ENCODE peak calls at places on chromosomes 4 and X, in five cellular contexts. I, W, G, D and U are unnamed samples.

GRCh38 chr4:89803915-89804314 is 33.0 kb downstream of the SNCA start:
- DNase-seq in I (no peak), W (no peak), G (no peak), D (no peak), U (no peak)

GRCh38 chr4:128782076-128782715 is 27.3 kb upstream of the JADE1 start:
- DNase-seq in I (peak), W (no peak), G (no peak), D (peak), U (no peak)

GRCh38 chr4:140109626-140110213 is 44.3 kb downstream of the MAML3 start:
- DNase-seq in I (no peak), W (no peak), G (no peak), D (no peak), U (no peak)

GRCh38 chr4:80099671-80100070 is 26.6 kb upstream of the ANTXR2 start:
- DNase-seq in I (no peak), W (no peak), G (no peak), D (no peak), U (no peak)

GRCh38 chr4:8913121-8913857 is 41.6 kb upstream of the HMX1 start:
- DNase-seq in I (no peak), W (no peak), G (peak), D (no peak), U (no peak)

GRCh38 chr4:55993994-55994657 is 45.4 kb downstream of the CEP135 start:
- DNase-seq in I (no peak), W (peak), G (no peak), D (no peak), U (no peak)

GRCh38 chr4:83108101-83108861 is 6.2 kb downstream of the PLAC8 start:
- DNase-seq in I (no peak), W (no peak), G (no peak), D (no peak), U (no peak)

GRCh38 chrX:12138366-12139313 is at the start of gene FRMPD4:
- DNase-seq in I (peak), W (peak), G (no peak), D (no peak), U (no peak)

GRCh38 chr4:104491396-104491821 is 3.3 kb downstream of the CXXC4 start:
- DNase-seq in I (peak), W (no peak), G (no peak), D (no peak), U (peak)

GRCh38 chrX:107537815-107538214 is 88.4 kb downstream of the FRMPD3 start:
- DNase-seq in I (peak), W (no peak), G (no peak), D (peak), U (peak)

GRCh38 chr4:1337376-1337831 is 9.6 kb upstream of the UVSSA start:
- DNase-seq in I (no peak), W (no peak), G (no peak), D (no peak), U (peak)

GRCh38 chr4:108685036-108685686 is 34.8 kb downstream of the OSTC start:
- DNase-seq in I (no peak), W (no peak), G (no peak), D (no peak), U (no peak)

GRCh38 chr4:125489952-125490690 is 175.4 kb downstream of the FAT4 start:
- DNase-seq in I (no peak), W (no peak), G (no peak), D (no peak), U (no peak)

GRCh38 chrX:118761950-118762725 is 34.7 kb downstream of the IL13RA1 start:
- DNase-seq in I (no peak), W (no peak), G (no peak), D (no peak), U (no peak)

GRCh38 chr4:28921886-28922285 is 1798.3 kb upstream of the PCDH7 start:
- DNase-seq in I (no peak), W (no peak), G (no peak), D (no peak), U (no peak)

GRCh38 chrX:130264573-130264972 is 4.1 kb downstream of the ZNF280C start:
- DNase-seq in I (peak), W (no peak), G (no peak), D (no peak), U (no peak)

GRCh38 chr4:109432676-109433075 is 939 bp upstream of the SEC24B start:
- DNase-seq in I (peak), W (no peak), G (no peak), D (no peak), U (no peak)

GRCh38 chr4:173017802-173018201 is 150.8 kb upstream of the GALNT7 start:
- DNase-seq in I (no peak), W (no peak), G (no peak), D (no peak), U (no peak)

GRCh38 chr4:64911846-64912245 is 502.6 kb upstream of the TECRL start:
- DNase-seq in I (no peak), W (no peak), G (no peak), D (no peak), U (no peak)

GRCh38 chrX:107565916-107566602 is 62.3 kb upstream of the PRPS1 start:
- DNase-seq in I (peak), W (no peak), G (no peak), D (no peak), U (peak)

GRCh38 chrX:130060122-130061069 is 49.9 kb downstream of the ELF4 start:
- DNase-seq in I (peak), W (peak), G (peak), D (peak), U (peak)

GRCh38 chr4:25378130-25378743 is 1.2 kb downstream of the ANAPC4 start:
- DNase-seq in I (no peak), W (no peak), G (no peak), D (no peak), U (no peak)

GRCh38 chr4:25379591-25379990 is 2.5 kb downstream of the ANAPC4 start:
- DNase-seq in I (no peak), W (no peak), G (no peak), D (no peak), U (no peak)

GRCh38 chr4:25377572-25377882 is 464 bp downstream of the ANAPC4 start:
- DNase-seq in I (no peak), W (peak), G (no peak), D (no peak), U (peak)

GRCh38 chr4:25376754-25377571 is at the start of gene ANAPC4:
- DNase-seq in I (peak), W (peak), G (peak), D (peak), U (peak)
- TF ChIP-seq POLR2A in I (peak), W (peak), G (no peak), D (peak), U (peak)

GRCh38 chr4:120923201-120923522 is 636 bp upstream of the PRDM5 start:
- DNase-seq in I (no peak), W (no peak), G (no peak), D (no peak), U (no peak)

GRCh38 chr4:120920666-120921065 is 1.9 kb downstream of the PRDM5 start:
- DNase-seq in I (no peak), W (no peak), G (no peak), D (no peak), U (no peak)

GRCh38 chr4:120919358-120919757 is 3.2 kb downstream of the PRDM5 start:
- DNase-seq in I (no peak), W (no peak), G (no peak), D (no peak), U (no peak)

GRCh38 chr4:120922390-120923200 is at the start of gene PRDM5:
- DNase-seq in I (peak), W (peak), G (peak), D (peak), U (peak)

DNA sequence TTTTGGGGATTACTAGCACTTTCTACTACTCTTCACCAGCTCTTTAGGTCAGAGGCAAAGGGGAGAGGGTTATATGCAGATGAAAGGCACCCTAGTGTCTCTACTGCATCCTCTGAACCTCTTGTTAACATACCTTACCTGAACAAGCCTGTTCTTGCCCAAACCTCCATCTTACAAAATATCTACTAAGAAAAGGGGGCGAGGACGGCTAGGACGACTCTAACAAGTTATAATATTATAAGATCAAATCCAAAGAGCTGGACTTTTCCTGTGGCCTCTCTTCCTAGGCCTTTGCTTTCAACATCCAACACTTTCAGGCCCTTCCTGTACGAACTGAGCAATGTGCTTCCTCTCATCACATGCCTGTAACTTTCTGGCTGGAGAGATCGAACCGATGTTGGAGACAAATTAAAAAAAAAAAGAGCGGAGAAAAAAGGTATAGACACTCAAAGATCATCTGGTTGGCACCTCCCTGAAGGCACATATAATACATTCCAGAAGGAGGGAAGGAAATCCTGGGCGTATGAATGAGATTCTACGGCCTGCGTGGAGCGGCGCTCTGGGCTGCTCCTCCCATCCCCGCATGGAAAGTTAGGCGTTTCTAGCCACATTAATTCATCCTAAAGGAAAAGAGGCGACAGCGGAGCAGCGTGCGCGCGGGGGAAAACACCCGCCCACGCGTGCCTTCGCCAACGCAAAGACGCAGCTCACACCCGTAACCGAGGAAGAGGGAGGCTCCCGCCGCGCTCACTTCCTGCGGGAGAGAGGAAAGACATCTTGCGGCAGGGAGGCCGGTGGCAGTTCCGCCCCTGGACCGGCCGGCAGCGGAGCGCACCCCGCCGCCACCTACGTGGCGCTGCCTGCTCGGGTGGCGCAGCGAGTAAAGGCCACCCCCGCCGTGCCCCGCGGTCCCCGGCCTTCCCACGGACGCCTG is 803 bp downstream of the PRDM5 start:
- DNase-seq in I (peak), W (no peak), G (peak), D (peak), U (peak)
- TF ChIP-seq POLR2A in I (peak), W (no peak), G (no peak), D (peak), U (peak)

DNA sequence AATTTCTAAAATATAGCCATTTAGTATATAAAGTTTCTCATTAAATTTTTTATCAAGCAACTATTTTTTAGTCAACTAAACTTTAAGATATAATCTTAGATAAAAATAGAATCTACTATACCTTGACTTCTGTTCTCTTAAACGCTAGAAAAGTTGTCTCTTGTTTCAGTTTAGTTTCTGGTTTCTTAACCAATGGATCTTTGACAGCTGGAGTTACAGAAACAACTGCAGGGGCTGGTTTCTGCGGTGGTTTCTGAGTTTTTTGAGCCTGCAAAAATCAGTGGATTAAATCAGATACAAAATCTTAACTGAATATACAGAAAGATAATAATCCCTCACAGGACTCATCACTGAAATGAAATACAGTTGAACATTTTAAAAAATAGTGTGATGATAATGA is 21.9 kb downstream of the INTS12 start:
- DNase-seq in I (no peak), W (no peak), G (no peak), D (no peak), U (no peak)
- TF ChIP-seq POLR2A in I (no peak), W (no peak), G (no peak), D (no peak), U (no peak)

DNA sequence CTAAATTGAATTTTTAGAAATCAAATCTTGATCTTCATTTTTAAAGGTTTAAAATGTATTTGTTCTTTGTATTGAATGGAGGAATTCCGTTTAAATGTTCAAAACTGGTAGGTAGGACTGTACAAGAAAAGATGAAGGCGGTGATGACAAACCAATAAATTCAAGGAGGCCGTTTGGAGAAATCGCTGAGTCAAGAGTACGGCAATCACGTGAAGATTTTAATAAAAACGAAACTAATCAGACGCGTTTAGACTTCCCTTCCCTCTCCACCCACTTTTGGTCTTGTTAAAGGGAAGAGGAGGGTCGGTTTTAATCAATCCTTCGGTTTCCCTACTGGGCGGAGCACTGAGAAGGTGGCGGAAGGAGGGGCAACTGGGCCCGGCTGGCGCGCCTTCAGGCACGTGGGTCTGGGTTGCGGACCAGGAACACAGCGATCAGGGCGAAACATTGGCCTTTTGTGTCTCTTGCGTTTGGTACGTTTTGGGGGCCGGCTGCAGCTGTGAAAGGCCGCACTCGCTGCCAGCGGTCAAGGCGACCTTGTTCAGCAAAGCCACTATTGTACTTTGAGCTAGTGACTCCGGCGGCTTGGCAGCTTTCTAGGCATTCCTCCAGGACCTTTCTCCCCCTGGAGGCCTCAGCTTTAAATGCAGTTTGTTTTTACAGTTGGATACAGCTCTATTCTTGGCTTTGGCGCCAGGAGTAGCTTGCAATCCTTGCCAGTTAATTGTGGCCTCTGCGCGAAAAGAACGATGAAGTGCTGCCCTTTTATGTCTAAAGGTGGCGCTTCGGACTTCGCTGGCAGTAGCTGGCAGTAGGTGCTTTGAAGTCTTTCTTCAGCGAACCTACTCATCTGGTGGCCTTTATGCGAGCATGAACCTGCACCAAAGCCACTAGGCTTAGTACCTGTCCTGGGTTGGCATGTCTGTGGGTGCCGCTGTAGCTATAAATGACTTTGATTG is 16.7 kb upstream of the LAMP2 start:
- DNase-seq in I (peak), W (peak), G (peak), D (peak), U (peak)
- TF ChIP-seq POLR2A in I (peak), W (no peak), G (no peak), D (peak), U (no peak)

DNA sequence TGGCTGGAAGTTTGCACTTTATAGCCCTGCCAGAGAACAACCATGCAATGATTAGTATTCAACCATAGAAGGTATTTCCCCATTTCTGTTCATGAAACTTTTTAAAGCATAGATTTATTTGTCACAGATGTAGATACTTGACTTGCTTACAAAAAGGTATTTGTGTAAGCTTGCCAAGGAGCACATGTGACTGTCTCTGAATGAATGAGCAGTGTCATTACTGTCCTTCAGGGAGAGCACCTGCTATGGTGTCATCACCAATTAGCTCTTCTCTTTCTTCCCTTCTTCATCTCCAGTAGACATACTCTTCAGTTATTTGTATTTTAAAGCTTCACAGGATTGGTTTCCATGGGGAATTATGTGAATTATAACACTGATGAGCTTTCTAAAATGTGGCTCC is 1064.7 kb upstream of the GRIA3 start:
- DNase-seq in I (no peak), W (no peak), G (no peak), D (no peak), U (no peak)
- TF ChIP-seq POLR2A in I (no peak), W (no peak), G (no peak), D (no peak), U (no peak)

GRCh38 chrX:40098264-40099045 is 697 bp upstream of the BCOR start:
- DNase-seq in I (peak), W (no peak), G (no peak), D (no peak), U (no peak)

GRCh38 chrX:40099046-40099968 is 1.5 kb upstream of the BCOR start:
- DNase-seq in I (no peak), W (no peak), G (no peak), D (no peak), U (no peak)

GRCh38 chrX:40097101-40097491 is 662 bp downstream of the BCOR start:
- DNase-seq in I (no peak), W (no peak), G (no peak), D (no peak), U (no peak)

GRCh38 chrX:40096395-40097091 is 1.2 kb downstream of the BCOR start:
- DNase-seq in I (no peak), W (no peak), G (no peak), D (no peak), U (no peak)

GRCh38 chrX:40097492-40098263 is at the start of gene BCOR:
- DNase-seq in I (peak), W (no peak), G (peak), D (peak), U (no peak)
- TF ChIP-seq POLR2A in I (peak), W (peak), G (no peak), D (peak), U (peak)

DNA sequence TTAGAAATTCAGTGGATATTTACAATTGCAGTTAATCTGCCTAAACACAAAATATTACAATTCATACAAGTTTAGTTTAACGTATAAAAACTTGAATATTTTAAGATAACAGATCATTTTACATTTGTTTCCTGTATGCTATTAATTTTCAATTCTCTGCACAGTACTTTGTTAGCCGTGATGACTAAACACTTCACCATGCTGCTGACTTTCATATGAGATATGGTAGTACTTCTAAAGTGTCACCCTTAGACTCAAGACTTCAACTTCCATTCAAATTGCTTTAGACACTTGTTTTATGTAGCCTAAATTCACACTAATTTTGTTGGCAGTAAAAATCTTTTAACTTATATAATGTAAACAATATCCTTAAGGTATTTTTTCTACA is 1646.4 kb upstream of the ADGRL3 start:
- DNase-seq in I (peak), W (no peak), G (no peak), D (no peak), U (no peak)
- TF ChIP-seq POLR2A in I (no peak), W (no peak), G (no peak), D (no peak), U (no peak)

GRCh38 chrX:119870626-119871131 is 854 bp downstream of the RNF113A start:
- DNase-seq in I (no peak), W (no peak), G (no peak), D (no peak), U (no peak)

GRCh38 chrX:119871245-119871598 is 311 bp downstream of the RNF113A start:
- DNase-seq in I (no peak), W (no peak), G (no peak), D (no peak), U (no peak)

GRCh38 chrX:119871599-119872395 is at the start of the genes NDUFA1 and RNF113A:
- DNase-seq in I (peak), W (peak), G (peak), D (peak), U (peak)
- TF ChIP-seq POLR2A in I (peak), W (peak), G (no peak), D (peak), U (peak)